ENCODE peak calls at places on chromosomes 13 and 19, in nine cellular contexts. One of them, this sample, is unnamed.

GRCh38 chr19:16829822-16830289 is 658 bp downstream of the SIN3B start:
- DNase-seq in WTC11: no peak
- DNase-seq in AG10803: no peak
- DNase-seq in Peyer's patch: no peak
- DNase-seq in cardiac muscle cell: no peak
- DNase-seq in Caco-2: peak; percentile 13
- DNase-seq in pancreas: no peak
- DNase-seq in progenitor cell of endocrine pancreas: no peak
- DNase-seq in heart right ventricle: no peak
- DNase-seq in this sample: no peak

GRCh38 chr13:65836066-65836465 is 1394.1 kb downstream of the PCDH9 start:
- DNase-seq in Peyer's patch: no peak
- DNase-seq in pancreas: no peak
- DNase-seq in AG10803: no peak
- DNase-seq in WTC11: no peak
- DNase-seq in heart right ventricle: no peak
- DNase-seq in progenitor cell of endocrine pancreas: no peak
- DNase-seq in cardiac muscle cell: no peak
- DNase-seq in Caco-2: no peak
- DNase-seq in this sample: no peak

GRCh38 chr19:23771761-23772667 is 13.3 kb upstream of the ZNF681 start:
- DNase-seq in heart right ventricle: no peak
- DNase-seq in cardiac muscle cell: no peak
- DNase-seq in progenitor cell of endocrine pancreas: no peak
- DNase-seq in Caco-2: no peak
- DNase-seq in WTC11: no peak
- DNase-seq in Peyer's patch: no peak
- DNase-seq in pancreas: no peak
- DNase-seq in AG10803: no peak
- DNase-seq in this sample: no peak

GRCh38 chr13:39266426-39266825 is 228.2 kb downstream of the NHLRC3 start:
- DNase-seq in Peyer's patch: no peak
- DNase-seq in heart right ventricle: no peak
- DNase-seq in Caco-2: no peak
- DNase-seq in pancreas: no peak
- DNase-seq in WTC11: no peak
- DNase-seq in progenitor cell of endocrine pancreas: no peak
- DNase-seq in AG10803: no peak
- DNase-seq in cardiac muscle cell: no peak
- DNase-seq in this sample: no peak

GRCh38 chr19:35318679-35319448 is 10.1 kb upstream of the CD22 start:
- DNase-seq in Peyer's patch: peak; percentile 51
- DNase-seq in WTC11: no peak
- DNase-seq in pancreas: peak; percentile 34
- DNase-seq in Caco-2: no peak
- DNase-seq in heart right ventricle: peak; percentile 49
- DNase-seq in progenitor cell of endocrine pancreas: no peak
- DNase-seq in AG10803: peak; percentile 73
- DNase-seq in cardiac muscle cell: no peak
- DNase-seq in this sample: peak; percentile 20

GRCh38 chr13:80486407-80486806 is 145.5 kb upstream of the SPRY2 start:
- DNase-seq in pancreas: no peak
- DNase-seq in cardiac muscle cell: no peak
- DNase-seq in progenitor cell of endocrine pancreas: no peak
- DNase-seq in Peyer's patch: no peak
- DNase-seq in Caco-2: no peak
- DNase-seq in heart right ventricle: no peak
- DNase-seq in WTC11: no peak
- DNase-seq in AG10803: no peak
- DNase-seq in this sample: no peak

GRCh38 chr19:23996549-23996948 is 81.9 kb downstream of the ZNF726 start:
- DNase-seq in Caco-2: peak; percentile 23
- DNase-seq in heart right ventricle: no peak
- DNase-seq in AG10803: no peak
- DNase-seq in Peyer's patch: no peak
- DNase-seq in pancreas: no peak
- DNase-seq in cardiac muscle cell: no peak
- DNase-seq in progenitor cell of endocrine pancreas: no peak
- DNase-seq in WTC11: peak; percentile 33
- DNase-seq in this sample: no peak

GRCh38 chr19:524062-524674 is 7.4 kb upstream of the CDC34 start:
- DNase-seq in pancreas: no peak
- DNase-seq in AG10803: peak; percentile 25
- DNase-seq in Peyer's patch: no peak
- DNase-seq in heart right ventricle: peak; percentile 53
- DNase-seq in Caco-2: no peak
- DNase-seq in cardiac muscle cell: no peak
- DNase-seq in WTC11: no peak
- DNase-seq in progenitor cell of endocrine pancreas: no peak
- DNase-seq in this sample: no peak

GRCh38 chr19:2171349-2172145 is 7.8 kb downstream of the DOT1L start:
- DNase-seq in AG10803: no peak
- DNase-seq in Peyer's patch: peak; percentile 80
- DNase-seq in Caco-2: peak; percentile 74
- DNase-seq in heart right ventricle: peak; percentile 58
- DNase-seq in pancreas: no peak
- DNase-seq in WTC11: peak; percentile 49
- DNase-seq in progenitor cell of endocrine pancreas: no peak
- DNase-seq in cardiac muscle cell: peak; percentile 71
- DNase-seq in this sample: no peak

GRCh38 chr13:40194204-40194806 is 472.1 kb downstream of the FOXO1 start:
- DNase-seq in Peyer's patch: no peak
- DNase-seq in cardiac muscle cell: no peak
- DNase-seq in heart right ventricle: peak; percentile 47
- DNase-seq in Caco-2: no peak
- DNase-seq in AG10803: peak; percentile 9
- DNase-seq in pancreas: no peak
- DNase-seq in WTC11: no peak
- DNase-seq in progenitor cell of endocrine pancreas: no peak
- DNase-seq in this sample: no peak

GRCh38 chr19:45508931-45509691 is 1.8 kb downstream of the VASP start:
- DNase-seq in Peyer's patch: peak; percentile 80
- DNase-seq in cardiac muscle cell: peak; percentile 76
- DNase-seq in heart right ventricle: peak; percentile 87
- DNase-seq in AG10803: peak; percentile 66
- DNase-seq in WTC11: peak; percentile 74
- DNase-seq in Caco-2: no peak
- DNase-seq in progenitor cell of endocrine pancreas: no peak
- DNase-seq in pancreas: peak; percentile 59
- DNase-seq in this sample: no peak

GRCh38 chr19:51726049-51726448 is 2.3 kb upstream of the HAS1 start:
- DNase-seq in Peyer's patch: no peak
- DNase-seq in progenitor cell of endocrine pancreas: no peak
- DNase-seq in WTC11: peak; percentile 40
- DNase-seq in pancreas: peak; percentile 19
- DNase-seq in Caco-2: no peak
- DNase-seq in heart right ventricle: no peak
- DNase-seq in cardiac muscle cell: no peak
- DNase-seq in AG10803: peak; percentile 93
- DNase-seq in this sample: peak; percentile 40

GRCh38 chr19:19662866-19663291 is 597 bp downstream of the ATP13A1 start:
- DNase-seq in WTC11: no peak
- DNase-seq in Caco-2: no peak
- DNase-seq in pancreas: no peak
- DNase-seq in progenitor cell of endocrine pancreas: no peak
- DNase-seq in heart right ventricle: no peak
- DNase-seq in cardiac muscle cell: no peak
- DNase-seq in AG10803: no peak
- DNase-seq in Peyer's patch: no peak
- DNase-seq in this sample: no peak

GRCh38 chr13:103157434-103158145 is 91.4 kb upstream of the SLC10A2 start:
- DNase-seq in AG10803: no peak
- DNase-seq in WTC11: no peak
- DNase-seq in Caco-2: no peak
- DNase-seq in cardiac muscle cell: no peak
- DNase-seq in heart right ventricle: no peak
- DNase-seq in Peyer's patch: no peak
- DNase-seq in pancreas: no peak
- DNase-seq in progenitor cell of endocrine pancreas: no peak
- DNase-seq in this sample: no peak

GRCh38 chr13:113014752-113015745 is 46.0 kb downstream of the MCF2L start:
- DNase-seq in pancreas: no peak
- DNase-seq in heart right ventricle: no peak
- DNase-seq in AG10803: no peak
- DNase-seq in Peyer's patch: no peak
- DNase-seq in cardiac muscle cell: no peak
- DNase-seq in WTC11: no peak
- DNase-seq in progenitor cell of endocrine pancreas: no peak
- DNase-seq in Caco-2: no peak
- DNase-seq in this sample: no peak

GRCh38 chr13:31168736-31169135 is 7.0 kb upstream of the HSPH1 start:
- DNase-seq in heart right ventricle: no peak
- DNase-seq in WTC11: no peak
- DNase-seq in pancreas: no peak
- DNase-seq in cardiac muscle cell: no peak
- DNase-seq in Caco-2: no peak
- DNase-seq in progenitor cell of endocrine pancreas: no peak
- DNase-seq in AG10803: no peak
- DNase-seq in Peyer's patch: no peak
- DNase-seq in this sample: no peak

GRCh38 chr19:44542671-44543070 is 13.2 kb upstream of the CEACAM20 start:
- DNase-seq in progenitor cell of endocrine pancreas: no peak
- DNase-seq in heart right ventricle: no peak
- DNase-seq in Peyer's patch: no peak
- DNase-seq in pancreas: no peak
- DNase-seq in AG10803: no peak
- DNase-seq in Caco-2: no peak
- DNase-seq in cardiac muscle cell: no peak
- DNase-seq in WTC11: no peak
- DNase-seq in this sample: no peak

GRCh38 chr19:5006201-5006600 is 37.3 kb downstream of the KDM4B start:
- DNase-seq in pancreas: no peak
- DNase-seq in Caco-2: no peak
- DNase-seq in cardiac muscle cell: no peak
- DNase-seq in heart right ventricle: no peak
- DNase-seq in AG10803: peak; percentile 40
- DNase-seq in Peyer's patch: no peak
- DNase-seq in WTC11: no peak
- DNase-seq in progenitor cell of endocrine pancreas: no peak
- DNase-seq in this sample: no peak
- TF ChIP-seq CTCF in pancreas: no peak
- TF ChIP-seq CTCF in Caco-2: no peak
- TF ChIP-seq CTCF in cardiac muscle cell: no peak
- TF ChIP-seq CTCF in heart right ventricle: no peak
- TF ChIP-seq CTCF in AG10803: no peak
- TF ChIP-seq CTCF in Peyer's patch: no peak
- TF ChIP-seq CTCF in WTC11: no peak
- TF ChIP-seq CTCF in progenitor cell of endocrine pancreas: no peak
- TF ChIP-seq CTCF in this sample: no peak

GRCh38 chr19:48720613-48721296 is 1.2 kb upstream of the MAMSTR start:
- DNase-seq in progenitor cell of endocrine pancreas: peak; percentile 91
- DNase-seq in cardiac muscle cell: peak; percentile 100
- DNase-seq in WTC11: peak; percentile 98
- DNase-seq in AG10803: peak; percentile 99
- DNase-seq in Caco-2: peak; percentile 97
- DNase-seq in heart right ventricle: peak; percentile 98
- DNase-seq in Peyer's patch: peak; percentile 98
- DNase-seq in pancreas: peak; percentile 100
- DNase-seq in this sample: peak; percentile 97
- TF ChIP-seq CTCF in progenitor cell of endocrine pancreas: no peak
- TF ChIP-seq CTCF in cardiac muscle cell: no peak
- TF ChIP-seq CTCF in WTC11: no peak
- TF ChIP-seq CTCF in AG10803: no peak
- TF ChIP-seq CTCF in Caco-2: no peak
- TF ChIP-seq CTCF in heart right ventricle: no peak
- TF ChIP-seq CTCF in Peyer's patch: no peak
- TF ChIP-seq CTCF in pancreas: no peak
- TF ChIP-seq CTCF in this sample: no peak

DNA sequence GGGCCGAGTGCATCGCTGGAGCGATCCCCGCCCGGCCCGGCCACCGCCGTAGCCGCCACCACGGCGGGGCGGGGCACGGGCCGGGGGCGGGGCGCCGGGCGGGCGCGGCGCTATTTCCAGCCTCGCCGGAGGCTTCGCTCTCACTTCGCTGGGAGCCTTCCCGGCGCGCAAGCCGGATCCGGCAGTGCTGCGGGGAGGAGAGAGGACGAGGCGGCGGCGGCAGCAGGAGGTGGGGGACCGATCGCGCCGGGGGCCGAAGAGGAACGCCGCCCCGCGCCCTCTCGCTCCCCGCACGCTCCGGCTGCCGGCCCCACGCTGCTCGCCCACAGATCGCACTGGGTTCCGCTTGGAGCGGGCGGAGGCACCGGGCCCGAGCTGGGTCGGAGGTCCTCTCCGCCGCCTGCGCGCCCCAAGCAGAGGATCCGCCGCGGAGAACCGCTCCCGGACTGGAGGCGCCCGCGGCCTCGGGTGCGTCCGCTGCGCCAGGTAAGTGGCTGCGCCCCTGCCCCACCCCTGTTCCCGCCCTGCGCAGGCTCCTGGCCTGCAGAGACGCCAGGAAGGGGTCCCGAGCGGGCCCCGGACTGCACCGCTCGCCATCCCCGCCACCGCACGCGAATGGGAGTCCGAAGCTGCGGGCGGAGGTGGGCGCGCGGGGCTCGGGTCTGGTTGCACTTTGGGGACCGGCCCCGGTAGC is at the start of gene CHST8:
- DNase-seq in Caco-2: peak; percentile 68
- DNase-seq in Peyer's patch: no peak
- DNase-seq in WTC11: peak; percentile 78
- DNase-seq in heart right ventricle: peak; percentile 45
- DNase-seq in AG10803: peak; percentile 20
- DNase-seq in cardiac muscle cell: peak; percentile 80
- DNase-seq in progenitor cell of endocrine pancreas: peak; percentile 59
- DNase-seq in pancreas: peak; percentile 31
- DNase-seq in this sample: no peak
- TF ChIP-seq CTCF in Caco-2: no peak
- TF ChIP-seq CTCF in Peyer's patch: no peak
- TF ChIP-seq CTCF in WTC11: no peak
- TF ChIP-seq CTCF in heart right ventricle: no peak
- TF ChIP-seq CTCF in AG10803: no peak
- TF ChIP-seq CTCF in cardiac muscle cell: no peak
- TF ChIP-seq CTCF in progenitor cell of endocrine pancreas: no peak
- TF ChIP-seq CTCF in pancreas: no peak
- TF ChIP-seq CTCF in this sample: no peak

GRCh38 chr19:10870501-10870954 is 825 bp upstream of the CARM1 start:
- DNase-seq in Peyer's patch: no peak
- DNase-seq in WTC11: no peak
- DNase-seq in progenitor cell of endocrine pancreas: no peak
- DNase-seq in cardiac muscle cell: no peak
- DNase-seq in Caco-2: no peak
- DNase-seq in pancreas: no peak
- DNase-seq in heart right ventricle: no peak
- DNase-seq in AG10803: no peak
- DNase-seq in this sample: no peak

GRCh38 chr19:10871711-10872550 is 578 bp downstream of the CARM1 start:
- DNase-seq in AG10803: no peak
- DNase-seq in progenitor cell of endocrine pancreas: peak; percentile 39
- DNase-seq in pancreas: peak; percentile 70
- DNase-seq in Peyer's patch: no peak
- DNase-seq in Caco-2: peak; percentile 45
- DNase-seq in WTC11: peak; percentile 33
- DNase-seq in cardiac muscle cell: peak; percentile 60
- DNase-seq in heart right ventricle: peak; percentile 47
- DNase-seq in this sample: no peak

GRCh38 chr19:10870955-10871603 is at the start of gene CARM1:
- DNase-seq in heart right ventricle: peak; percentile 99
- DNase-seq in AG10803: peak; percentile 98
- DNase-seq in cardiac muscle cell: peak; percentile 98
- DNase-seq in pancreas: peak; percentile 99
- DNase-seq in WTC11: peak; percentile 99
- DNase-seq in progenitor cell of endocrine pancreas: peak; percentile 99
- DNase-seq in Caco-2: peak; percentile 99
- DNase-seq in Peyer's patch: peak; percentile 99
- DNase-seq in this sample: peak; percentile 98

GRCh38 chr19:10874019-10874418 is 2.7 kb downstream of the CARM1 start:
- DNase-seq in progenitor cell of endocrine pancreas: no peak
- DNase-seq in heart right ventricle: no peak
- DNase-seq in cardiac muscle cell: no peak
- DNase-seq in WTC11: no peak
- DNase-seq in Peyer's patch: no peak
- DNase-seq in Caco-2: no peak
- DNase-seq in AG10803: no peak
- DNase-seq in pancreas: no peak
- DNase-seq in this sample: no peak

GRCh38 chr19:10872551-10873107 is 1.3 kb downstream of the CARM1 start:
- DNase-seq in AG10803: no peak
- DNase-seq in progenitor cell of endocrine pancreas: no peak
- DNase-seq in Peyer's patch: no peak
- DNase-seq in heart right ventricle: no peak
- DNase-seq in cardiac muscle cell: no peak
- DNase-seq in Caco-2: no peak
- DNase-seq in WTC11: no peak
- DNase-seq in pancreas: no peak
- DNase-seq in this sample: no peak
- TF ChIP-seq CTCF in AG10803: no peak
- TF ChIP-seq CTCF in progenitor cell of endocrine pancreas: no peak
- TF ChIP-seq CTCF in Peyer's patch: peak; percentile 1
- TF ChIP-seq CTCF in heart right ventricle: no peak
- TF ChIP-seq CTCF in cardiac muscle cell: no peak
- TF ChIP-seq CTCF in Caco-2: no peak
- TF ChIP-seq CTCF in WTC11: no peak
- TF ChIP-seq CTCF in pancreas: no peak
- TF ChIP-seq CTCF in this sample: no peak